ENCODE peak calls at places on chromosomes 1 and 21, in six cellular contexts. V is spleen, W is cardiac muscle cell, I is H9, L is prostate gland, Y is iPS DF 6.9. N is an unnamed sample. For H3K27me3, the result is how much of the 10 kb centered on the place peaks cover.

GRCh38 chr1:211133393-211133840 is 531 bp downstream of the KCNH1 start:
- DNase-seq in V (peak), W (no peak), I (peak), L (no peak), Y (no peak), N (peak)

GRCh38 chr1:145795257-145795881 is 28.5 kb downstream of the RNF115 start:
- DNase-seq in V (no peak), W (no peak), I (no peak), L (no peak), Y (no peak), N (no peak)

GRCh38 chr1:241323510-241323909 is 33.5 kb downstream of the RGS7 start:
- DNase-seq in V (no peak), W (peak), I (peak), L (no peak), Y (peak), N (peak)

GRCh38 chr1:103441342-103441741 is 84.2 kb upstream of the RNPC3 start:
- DNase-seq in V (no peak), W (no peak), I (no peak), L (no peak), Y (no peak), N (no peak)

GRCh38 chr1:202701200-202701599 is 9.1 kb downstream of the SYT2 start:
- DNase-seq in V (no peak), W (no peak), I (no peak), L (no peak), Y (no peak), N (no peak)

GRCh38 chr1:145995964-145996432 is 381 bp downstream of the TXNIP start:
- DNase-seq in V (no peak), W (no peak), I (no peak), L (no peak), Y (no peak), N (no peak)

GRCh38 chr1:19203440-19203839 is 6.6 kb downstream of the UBR4 start:
- DNase-seq in V (no peak), W (peak), I (no peak), L (peak), Y (no peak), N (no peak)

GRCh38 chr1:111406325-111406768 is 21.2 kb downstream of the OVGP1 start:
- DNase-seq in V (peak), W (peak), I (no peak), L (peak), Y (no peak), N (no peak)

GRCh38 chr1:151713044-151713443 is 3.6 kb downstream of the CELF3 start:
- DNase-seq in V (no peak), W (no peak), I (no peak), L (no peak), Y (no peak), N (no peak)

GRCh38 chr1:199151634-199152429 is 513.0 kb downstream of the PTPRC start:
- DNase-seq in V (no peak), W (no peak), I (no peak), L (no peak), Y (no peak), N (no peak)

GRCh38 chr1:150619576-150620509 is 9.6 kb downstream of the ENSA start:
- DNase-seq in V (no peak), W (peak), I (no peak), L (peak), Y (no peak), N (no peak)

GRCh38 chr1:161486806-161487482 is 18.3 kb upstream of the FCGR2A start:
- DNase-seq in V (no peak), W (peak), I (no peak), L (no peak), Y (peak), N (peak)

GRCh38 chr1:223771814-223772770 is 59.8 kb downstream of the CAPN2 start:
- DNase-seq in V (no peak), W (peak), I (peak), L (no peak), Y (no peak), N (peak)

GRCh38 chr1:207827488-207827830 is 75.6 kb downstream of the CD46 start:
- DNase-seq in V (no peak), W (no peak), I (no peak), L (no peak), Y (no peak), N (no peak)

GRCh38 chr1:25503551-25504426 is 39.6 kb upstream of the LDLRAP1 start:
- DNase-seq in V (peak), W (no peak), I (peak), L (peak), Y (no peak), N (no peak)

GRCh38 chr1:64171797-64172281 is 31.6 kb upstream of the UBE2U start:
- DNase-seq in V (no peak), W (peak), I (no peak), L (peak), Y (no peak), N (no peak)

GRCh38 chr1:117857434-117857833 is 72.0 kb downstream of the GDAP2 start:
- DNase-seq in V (no peak), W (peak), I (no peak), L (no peak), Y (no peak), N (no peak)

GRCh38 chr1:174408142-174408541 is 39.6 kb upstream of the GPR52 start:
- DNase-seq in V (no peak), W (no peak), I (no peak), L (no peak), Y (no peak), N (no peak)

GRCh38 chr1:229893762-229894444 is 173.1 kb upstream of the GALNT2 start:
- DNase-seq in V (no peak), W (no peak), I (no peak), L (no peak), Y (no peak), N (no peak)

GRCh38 chr1:165631403-165632151 is 543 bp downstream of the MGST3 start:
- DNase-seq in V (peak), W (peak), I (peak), L (peak), Y (no peak), N (peak)

GRCh38 chr1:44347280-44347679 is 7.8 kb downstream of the ERI3 start:
- DNase-seq in V (no peak), W (peak), I (no peak), L (no peak), Y (no peak), N (no peak)

GRCh38 chr1:113388621-113389355 is 1.5 kb upstream of the MAGI3 start:
- DNase-seq in V (no peak), W (no peak), I (no peak), L (no peak), Y (no peak), N (no peak)

GRCh38 chr1:155301342-155301841 is at the start of gene PKLR:
- DNase-seq in V (no peak), W (no peak), I (no peak), L (no peak), Y (no peak), N (no peak)

GRCh38 chr1:212233321-212233720 is 51.9 kb upstream of the PPP2R5A start:
- DNase-seq in V (no peak), W (no peak), I (no peak), L (no peak), Y (no peak), N (no peak)

GRCh38 chr1:230114245-230114651 is 47.2 kb downstream of the GALNT2 start:
- DNase-seq in V (no peak), W (peak), I (no peak), L (no peak), Y (no peak), N (no peak)

GRCh38 chr1:152035406-152036315 is 1.1 kb downstream of the S100A11 start:
- DNase-seq in V (no peak), W (peak), I (no peak), L (peak), Y (no peak), N (no peak)

GRCh38 chr21:45109831-45110492 is 35.6 kb downstream of the ADARB1 start:
- DNase-seq in V (no peak), W (no peak), I (no peak), L (no peak), Y (no peak), N (no peak)

GRCh38 chr1:39969048-39969447 is 14.1 kb downstream of the MFSD2A start:
- DNase-seq in V (no peak), W (no peak), I (no peak), L (no peak), Y (no peak), N (no peak)

GRCh38 chr1:97651201-97651600 is 269.6 kb downstream of the DPYD start:
- DNase-seq in V (no peak), W (no peak), I (no peak), L (no peak), Y (no peak), N (no peak)

GRCh38 chr1:167169642-167170041 is 51.0 kb upstream of the POU2F1 start:
- DNase-seq in V (no peak), W (no peak), I (no peak), L (no peak), Y (no peak), N (no peak)

GRCh38 chr1:202076050-202076511 is 46.6 kb upstream of the GPR37L1 start:
- DNase-seq in V (no peak), W (peak), I (no peak), L (no peak), Y (no peak), N (no peak)

GRCh38 chr1:119006406-119007279 is 18.5 kb upstream of the TBX15 start:
- DNase-seq in V (peak), W (peak), I (peak), L (no peak), Y (no peak), N (no peak)
- H3K27me3 ChIP-seq in V (half or more), W (half or more), I (half or more), L (under half), Y (half or more), N (under half)

DNA sequence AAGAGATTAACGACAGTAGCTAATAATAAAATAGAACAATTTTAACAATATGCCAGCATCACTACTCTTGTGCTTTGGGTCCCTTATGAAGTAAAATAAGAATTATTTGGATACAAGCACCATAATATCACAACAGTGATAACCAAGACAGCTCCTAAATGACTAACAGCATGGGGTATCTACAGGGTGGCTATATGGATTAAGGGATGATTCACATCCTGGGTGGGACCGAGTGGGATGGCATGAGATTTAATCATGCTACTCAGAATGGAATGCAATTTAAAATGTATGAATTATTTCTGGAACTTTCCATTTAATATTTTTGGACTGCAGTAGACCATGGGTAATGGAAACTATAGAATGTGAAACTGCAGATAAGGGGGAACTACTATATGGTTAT is 28.1 kb upstream of the B3GALNT2 start:
- DNase-seq in V (no peak), W (peak), I (no peak), L (no peak), Y (no peak), N (no peak)
- H3K27me3 ChIP-seq in V (under half), W (under half), I (under half), L (under half), Y (under half), N (under half)

GRCh38 chr1:48617227-48617626 is 145.2 kb upstream of the SPATA6 start:
- DNase-seq in V (no peak), W (peak), I (no peak), L (no peak), Y (no peak), N (no peak)
- H3K27me3 ChIP-seq in V (under half), W (under half), I (under half), L (under half), Y (under half), N (under half)

DNA sequence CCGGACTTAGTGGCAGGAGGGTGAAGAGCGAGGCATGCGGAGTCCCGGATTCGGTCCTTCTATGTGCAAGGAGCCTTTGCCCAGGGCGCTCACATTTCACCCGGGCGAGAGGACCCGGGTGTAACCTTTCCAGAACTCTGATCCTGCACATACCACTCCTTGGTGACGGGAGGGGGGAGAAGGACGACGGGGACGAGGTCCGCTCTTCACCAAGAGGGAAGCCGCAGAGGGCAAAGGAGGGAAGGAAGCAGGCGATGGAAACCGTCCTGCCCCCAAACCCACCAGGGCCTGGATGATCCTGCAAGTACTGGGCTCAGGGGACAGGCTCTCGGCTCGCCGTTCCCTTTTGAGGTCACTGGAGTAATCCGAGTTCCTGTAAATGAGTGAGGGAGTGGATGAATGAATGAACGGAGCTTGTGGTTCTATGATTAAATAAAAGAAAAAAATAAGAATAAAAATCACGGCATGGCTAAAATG is 993 bp downstream of the SYPL2 start:
- DNase-seq in V (no peak), W (no peak), I (peak), L (no peak), Y (no peak), N (no peak)
- H3K27me3 ChIP-seq in V (under half), W (under half), I (under half), L (under half), Y (under half), N (under half)

N was measured in NT2/D1.